ENCODE peak calls at places on chromosomes 13 and 19, in four cellular contexts. One of them, this sample, is unnamed.

GRCh38 chr19:29519931-29520330 is 5.9 kb upstream of the VSTM2B start:
- DNase-seq in AG08395: no peak
- DNase-seq in stimulated activated naive CD8-positive, alpha-beta T cell treated with anti-CD3 and anti-CD28 coated beads, Interleukin-15, Interleukin-2, amounts not matched to agents 100 U/mL and 50 U/mL, for 24 hours: no peak
- DNase-seq in left ventricle myocardium inferior: no peak
- DNase-seq in this sample: no peak

GRCh38 chr13:22893149-22893548 is 287.6 kb upstream of the SGCG start:
- DNase-seq in AG08395: no peak
- DNase-seq in stimulated activated naive CD8-positive, alpha-beta T cell treated with anti-CD3 and anti-CD28 coated beads, Interleukin-15, Interleukin-2, amounts not matched to agents 100 U/mL and 50 U/mL, for 24 hours: no peak
- DNase-seq in left ventricle myocardium inferior: no peak
- DNase-seq in this sample: no peak

GRCh38 chr19:34664870-34665269 is 12.1 kb downstream of the SCGB2B2 start:
- DNase-seq in AG08395: no peak
- DNase-seq in stimulated activated naive CD8-positive, alpha-beta T cell treated with anti-CD3 and anti-CD28 coated beads, Interleukin-15, Interleukin-2, amounts not matched to agents 100 U/mL and 50 U/mL, for 24 hours: no peak
- DNase-seq in left ventricle myocardium inferior: no peak
- DNase-seq in this sample: no peak

GRCh38 chr19:29643361-29643935 is 21.8 kb upstream of the PLEKHF1 start:
- DNase-seq in AG08395: no peak
- DNase-seq in stimulated activated naive CD8-positive, alpha-beta T cell treated with anti-CD3 and anti-CD28 coated beads, Interleukin-15, Interleukin-2, amounts not matched to agents 100 U/mL and 50 U/mL, for 24 hours: no peak
- DNase-seq in left ventricle myocardium inferior: no peak
- DNase-seq in this sample: no peak

GRCh38 chr19:43778651-43779050 is 2.1 kb downstream of the KCNN4 start:
- DNase-seq in AG08395: no peak
- DNase-seq in stimulated activated naive CD8-positive, alpha-beta T cell treated with anti-CD3 and anti-CD28 coated beads, Interleukin-15, Interleukin-2, amounts not matched to agents 100 U/mL and 50 U/mL, for 24 hours: no peak
- DNase-seq in left ventricle myocardium inferior: no peak
- DNase-seq in this sample: no peak

GRCh38 chr13:112328936-112329335 is 47.2 kb upstream of the SPACA7 start:
- DNase-seq in AG08395: no peak
- DNase-seq in stimulated activated naive CD8-positive, alpha-beta T cell treated with anti-CD3 and anti-CD28 coated beads, Interleukin-15, Interleukin-2, amounts not matched to agents 100 U/mL and 50 U/mL, for 24 hours: no peak
- DNase-seq in left ventricle myocardium inferior: no peak
- DNase-seq in this sample: no peak

GRCh38 chr13:24092108-24092507 is 68.4 kb upstream of the SPATA13 start:
- DNase-seq in AG08395: no peak
- DNase-seq in stimulated activated naive CD8-positive, alpha-beta T cell treated with anti-CD3 and anti-CD28 coated beads, Interleukin-15, Interleukin-2, amounts not matched to agents 100 U/mL and 50 U/mL, for 24 hours: no peak
- DNase-seq in left ventricle myocardium inferior: no peak
- DNase-seq in this sample: no peak

GRCh38 chr19:35404879-35405622 is 34.2 kb downstream of the GPR42 start:
- DNase-seq in AG08395: peak; percentile 95
- DNase-seq in stimulated activated naive CD8-positive, alpha-beta T cell treated with anti-CD3 and anti-CD28 coated beads, Interleukin-15, Interleukin-2, amounts not matched to agents 100 U/mL and 50 U/mL, for 24 hours: peak; percentile 67
- DNase-seq in left ventricle myocardium inferior: no peak
- DNase-seq in this sample: peak; percentile 47

GRCh38 chr19:1401138-1401888 is at the start of gene GAMT:
- DNase-seq in AG08395: peak; percentile 78
- DNase-seq in stimulated activated naive CD8-positive, alpha-beta T cell treated with anti-CD3 and anti-CD28 coated beads, Interleukin-15, Interleukin-2, amounts not matched to agents 100 U/mL and 50 U/mL, for 24 hours: peak; percentile 70
- DNase-seq in left ventricle myocardium inferior: peak; percentile 55
- DNase-seq in this sample: no peak

This sample was measured in HFF-Myc.